ENCODE peak calls at places on chromosomes 4 and X, in ten cellular contexts. N is fibroblast of lung, I is HL-60, Y is stomach, D is pancreas, H is IMR-90, W is sigmoid colon, M is lower lobe of right lung, E is mammary epithelial cell, C is BJ. S is an unnamed sample. For H3K27me3, the result is how much of the 10 kb centered on the place peaks cover.

GRCh38 chr4:153534792-153535629 is 68.9 kb downstream of the TMEM131L start:
- DNase-seq in I (no peak), C (no peak), W (no peak), M (no peak), H (no peak), N (no peak), D (no peak), Y (no peak), E (no peak), S (no peak)

GRCh38 chr4:78480286-78480685 is 71.3 kb upstream of the ANXA3 start:
- DNase-seq in W (no peak), I (no peak), E (no peak), C (no peak), H (no peak), D (no peak), M (no peak), N (no peak), Y (no peak), S (no peak)

GRCh38 chr4:139902328-139903217 is 237.0 kb downstream of the MGST2 start:
- DNase-seq in D (no peak), E (no peak), Y (no peak), N (peak), M (no peak), C (no peak), H (peak), W (no peak), I (no peak), S (peak)

GRCh38 chr4:20341121-20341758 is 89.5 kb downstream of the SLIT2 start:
- DNase-seq in N (no peak), Y (no peak), E (no peak), W (no peak), I (no peak), D (no peak), M (no peak), C (no peak), H (no peak), S (no peak)

GRCh38 chr4:15956179-15956850 is 6.7 kb downstream of the FGFBP2 start:
- DNase-seq in I (peak), C (no peak), N (peak), E (peak), W (peak), D (peak), Y (peak), H (peak), M (peak), S (peak)

GRCh38 chr4:26632916-26633315 is 49.0 kb downstream of the TBC1D19 start:
- DNase-seq in C (peak), E (no peak), I (no peak), M (no peak), W (no peak), H (no peak), D (no peak), N (no peak), Y (no peak), S (no peak)

GRCh38 chrX:9907645-9908387 is 59.3 kb upstream of the CLDN34 start:
- DNase-seq in Y (no peak), W (no peak), M (no peak), C (no peak), D (no peak), E (peak), I (no peak), H (peak), N (peak), S (peak)

GRCh38 chrX:129831486-129831885 is 12.2 kb downstream of the ZDHHC9 start:
- DNase-seq in C (no peak), Y (no peak), W (no peak), M (no peak), N (no peak), H (no peak), E (no peak), I (no peak), D (no peak), S (no peak)

GRCh38 chrX:43677993-43678392 is 21.9 kb downstream of the MAOA start:
- DNase-seq in M (no peak), I (no peak), C (no peak), W (no peak), E (no peak), D (no peak), Y (peak), H (no peak), N (no peak), S (no peak)

GRCh38 chr4:43411226-43411625 is 518.7 kb downstream of the GRXCR1 start:
- DNase-seq in Y (no peak), I (no peak), H (peak), E (no peak), M (no peak), D (no peak), W (no peak), N (peak), C (no peak), S (peak)

GRCh38 chr4:119664168-119664907 is 35.7 kb upstream of the PDE5A start:
- DNase-seq in I (no peak), D (no peak), E (no peak), C (no peak), M (no peak), N (no peak), W (no peak), Y (no peak), H (peak), S (no peak)

GRCh38 chr4:38898245-38898644 is 30.6 kb downstream of the FAM114A1 start:
- DNase-seq in E (no peak), H (no peak), W (no peak), I (no peak), D (no peak), Y (no peak), N (no peak), C (no peak), M (no peak), S (no peak)

GRCh38 chr4:54296548-54297203 is 67.6 kb downstream of the PDGFRA start:
- DNase-seq in W (no peak), E (no peak), N (no peak), I (no peak), H (no peak), C (no peak), M (no peak), Y (no peak), D (no peak), S (no peak)

GRCh38 chr4:65167719-65168118 is 502.6 kb downstream of the EPHA5 start:
- DNase-seq in C (no peak), W (no peak), I (no peak), D (no peak), N (no peak), M (no peak), H (no peak), Y (no peak), E (no peak), S (no peak)

GRCh38 chrX:73812256-73812655 is 249.3 kb downstream of the CHIC1 start:
- DNase-seq in N (no peak), Y (no peak), C (no peak), E (peak), I (no peak), D (no peak), W (no peak), H (no peak), M (no peak), S (peak)

GRCh38 chr4:170231377-170231776 is 141.6 kb upstream of the AADAT start:
- DNase-seq in Y (no peak), I (peak), W (no peak), C (no peak), N (no peak), D (no peak), M (no peak), E (no peak), H (no peak), S (no peak)

GRCh38 chrX:47690175-47690574 is 31.2 kb upstream of the UXT start:
- DNase-seq in H (no peak), C (no peak), W (no peak), E (no peak), N (no peak), M (no peak), I (no peak), Y (no peak), D (no peak), S (no peak)

GRCh38 chr4:154908168-154908567 is 127.1 kb downstream of the RBM46 start:
- DNase-seq in H (no peak), I (no peak), D (no peak), N (no peak), C (no peak), M (no peak), W (no peak), Y (no peak), E (peak), S (peak)

GRCh38 chrX:108053218-108053617 is 8.4 kb downstream of the VSIG1 start:
- DNase-seq in E (no peak), Y (no peak), N (no peak), D (no peak), C (no peak), I (no peak), W (no peak), M (no peak), H (no peak), S (no peak)

GRCh38 chrX:13179100-13179499 is 134.7 kb upstream of the FAM9C start:
- DNase-seq in I (no peak), Y (no peak), C (no peak), N (no peak), M (no peak), D (no peak), W (no peak), H (no peak), E (peak), S (peak)

GRCh38 chr4:114398386-114398785 is 200.2 kb upstream of the UGT8 start:
- DNase-seq in I (no peak), H (no peak), M (no peak), Y (no peak), N (no peak), D (no peak), E (no peak), C (no peak), W (no peak), S (no peak)

GRCh38 chrX:40504801-40505605 is 75.8 kb upstream of the ATP6AP2 start:
- DNase-seq in W (no peak), I (no peak), N (peak), D (no peak), H (peak), C (peak), E (peak), Y (no peak), M (no peak), S (no peak)

GRCh38 chr4:15893967-15894366 is 44.6 kb downstream of the FGFBP1 start:
- DNase-seq in D (no peak), M (no peak), C (peak), Y (no peak), E (peak), N (peak), W (no peak), H (peak), I (no peak), S (peak)

GRCh38 chr4:113760094-113760851 is 1.3 kb downstream of the CAMK2D start:
- DNase-seq in I (no peak), C (no peak), Y (peak), H (peak), W (peak), N (peak), M (peak), D (peak), E (peak), S (peak)

GRCh38 chr4:22695917-22696316 is 3.2 kb downstream of the GBA3 start:
- DNase-seq in H (no peak), E (no peak), I (no peak), W (no peak), N (no peak), C (no peak), M (no peak), Y (no peak), D (no peak), S (no peak)

GRCh38 chr4:146333187-146333894 is 119.0 kb downstream of the REELD1 start:
- DNase-seq in D (no peak), C (peak), W (no peak), H (peak), I (no peak), M (no peak), E (peak), Y (no peak), N (peak), S (peak)

GRCh38 chr4:166092797-166093196 is 219.8 kb downstream of the TLL1 start:
- DNase-seq in I (no peak), M (no peak), H (no peak), N (no peak), D (no peak), Y (no peak), W (no peak), E (no peak), C (no peak), S (peak)

GRCh38 chrX:106039920-106040319 is 1.4 kb upstream of the SERPINA7 start:
- DNase-seq in H (no peak), M (no peak), I (no peak), N (peak), Y (no peak), C (no peak), W (no peak), E (peak), D (no peak), S (peak)

GRCh38 chr4:24988776-24989175 is 42.0 kb downstream of the LGI2 start:
- DNase-seq in I (peak), Y (no peak), E (peak), M (no peak), H (peak), N (peak), C (no peak), D (no peak), W (no peak), S (peak)
- TF ChIP-seq CTCF in I (peak), Y (no peak), E (peak), M (peak), H (peak), N (peak), C (peak), D (no peak), W (no peak), S (peak)

DNA sequence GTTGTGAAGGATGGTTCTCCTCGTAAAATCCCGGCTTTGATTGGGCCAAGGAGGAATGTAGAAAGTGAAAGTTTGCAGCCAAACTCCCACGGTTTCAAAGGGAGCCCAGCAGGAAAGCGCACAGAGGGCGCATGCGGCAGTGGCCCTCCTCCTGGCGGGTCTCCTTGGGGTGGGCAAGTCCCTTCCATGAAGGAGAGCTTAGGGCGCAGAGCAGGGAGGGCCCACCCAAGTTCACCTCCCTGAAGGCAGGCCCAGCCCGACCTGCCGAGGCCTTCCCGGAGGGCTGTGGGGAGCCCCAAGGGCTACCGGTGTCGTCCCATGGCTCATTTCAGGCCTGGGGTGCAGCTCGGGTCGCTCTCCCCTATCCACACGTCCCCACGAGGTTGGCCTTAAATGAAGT is 2.0 kb downstream of the PDZD4 start:
- DNase-seq in C (no peak), I (no peak), Y (no peak), H (no peak), W (peak), M (no peak), N (no peak), E (no peak), D (no peak), S (no peak)
- H3K4me3 ChIP-seq in C (no peak), I (no peak), Y (peak), H (no peak), W (peak), M (peak), N (no peak), E (no peak), D (no peak), S (no peak)

GRCh38 chr4:185018834-185019450 is 652 bp downstream of the HELT start:
- DNase-seq in M (peak), C (no peak), N (no peak), I (no peak), D (no peak), H (no peak), W (no peak), E (peak), Y (no peak), S (no peak)

GRCh38 chr4:185017964-185018772 is at the start of gene HELT:
- DNase-seq in M (no peak), I (no peak), Y (no peak), H (no peak), W (no peak), E (peak), N (no peak), D (no peak), C (no peak), S (no peak)

GRCh38 chr4:185020863-185021761 is 2.8 kb downstream of the HELT start:
- DNase-seq in D (no peak), Y (no peak), I (no peak), E (peak), W (no peak), N (no peak), C (no peak), M (no peak), H (no peak), S (no peak)

GRCh38 chr4:185020293-185020808 is 2.1 kb downstream of the HELT start:
- DNase-seq in C (no peak), W (no peak), E (peak), D (no peak), N (no peak), Y (no peak), I (no peak), M (peak), H (no peak), S (no peak)

DNA sequence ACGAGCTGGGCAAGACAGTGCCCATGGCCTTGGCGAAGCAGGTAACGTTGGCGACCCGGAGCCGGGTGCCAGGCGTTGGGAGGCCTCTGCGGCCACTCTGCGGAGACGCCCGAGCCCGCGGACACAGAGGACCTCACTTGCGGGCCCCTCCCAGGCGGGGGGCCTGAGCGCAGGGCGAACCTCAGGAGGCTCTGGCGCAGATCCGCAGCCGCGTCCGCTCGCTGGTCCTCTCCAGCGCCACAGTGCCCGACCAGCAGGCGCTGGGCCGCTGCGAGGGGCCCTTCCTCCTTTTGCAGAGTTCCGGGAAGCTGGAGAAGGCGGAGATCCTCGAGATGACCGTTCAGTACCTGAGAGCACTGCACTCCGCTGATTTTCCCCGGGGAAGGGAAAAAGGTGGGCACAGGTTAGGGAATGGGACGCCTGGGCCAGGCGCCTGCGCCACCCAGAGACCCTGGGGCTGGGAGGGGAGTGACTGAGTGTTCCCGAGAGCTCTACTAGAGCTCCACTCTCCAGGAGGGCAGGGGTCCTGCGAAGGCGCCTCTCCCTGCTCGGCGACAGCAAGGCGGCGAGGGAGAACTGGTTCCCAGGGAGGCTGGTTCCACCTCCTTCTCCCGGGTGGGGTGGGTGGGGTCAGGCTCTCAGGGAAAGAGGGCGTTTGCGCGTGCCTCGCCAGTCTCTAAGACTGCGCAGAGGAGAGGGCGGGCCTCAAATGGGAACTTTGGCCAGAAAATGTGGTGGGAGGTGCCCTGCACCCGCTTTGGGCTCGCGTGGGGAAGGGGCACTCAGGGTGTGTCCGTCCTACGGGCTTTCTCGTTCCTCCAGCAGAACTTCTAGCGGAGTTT is 1.4 kb downstream of the HELT start:
- DNase-seq in I (no peak), H (no peak), W (no peak), Y (no peak), C (no peak), E (peak), N (no peak), D (no peak), M (no peak), S (no peak)
- H3K27me3 ChIP-seq in I (half or more), H (half or more), W (half or more), Y (half or more), C (under half), E (half or more), N (under half), D (under half), M (half or more), S (half or more)

DNA sequence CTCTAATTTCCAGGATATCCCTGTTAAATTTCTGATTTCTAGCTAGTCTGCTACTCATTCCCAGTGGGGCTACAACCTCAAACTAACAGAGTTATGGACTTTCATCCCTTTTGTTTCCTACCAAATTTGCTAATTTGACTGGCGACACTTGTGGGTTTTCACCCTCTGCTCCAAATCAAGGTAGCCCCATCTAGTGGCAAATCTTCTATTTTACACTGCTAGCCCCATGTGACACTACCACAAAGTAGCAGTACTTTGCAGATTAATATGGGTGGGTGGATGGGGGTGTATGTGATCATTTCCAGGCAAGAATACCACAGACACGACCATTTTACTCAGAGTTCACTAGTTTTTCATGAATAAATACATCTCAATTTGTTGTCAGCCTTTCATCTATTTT is 150.3 kb downstream of the MSL3 start:
- DNase-seq in Y (no peak), I (peak), H (no peak), W (no peak), C (no peak), E (peak), D (no peak), N (peak), M (no peak), S (peak)
- TF ChIP-seq CTCF in Y (no peak), I (peak), H (no peak), W (no peak), C (peak), E (peak), D (no peak), N (peak), M (no peak), S (peak)

GRCh38 chr4:158521490-158522111 is at the start of gene RXFP1:
- DNase-seq in N (no peak), E (no peak), H (no peak), D (no peak), M (no peak), W (no peak), Y (no peak), I (no peak), C (no peak), S (no peak)
- H3K4me3 ChIP-seq in N (no peak), E (no peak), H (no peak), D (no peak), M (peak), W (no peak), Y (no peak), I (peak), C (peak), S (no peak)

DNA sequence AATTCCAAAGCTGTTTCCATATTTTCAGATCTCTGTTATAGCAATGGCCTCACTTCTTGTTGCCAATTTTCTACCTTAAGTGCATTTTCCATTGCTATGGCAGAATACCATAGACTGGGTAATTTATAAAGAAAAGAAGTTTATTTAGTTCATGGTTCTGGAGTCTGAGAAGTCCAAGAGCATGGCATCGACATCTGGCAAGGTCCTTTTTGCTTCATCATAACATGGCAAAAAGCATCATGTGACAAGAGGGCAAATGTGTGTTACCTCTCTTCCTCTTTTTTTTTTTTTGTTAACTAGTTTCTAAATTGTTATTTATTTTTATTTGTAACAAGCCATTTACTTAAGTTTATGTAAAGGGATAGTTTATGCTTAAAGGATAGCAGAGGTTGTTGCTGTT is 45.2 kb upstream of the SYTL5 start:
- DNase-seq in D (no peak), C (no peak), W (no peak), M (no peak), N (no peak), H (no peak), E (no peak), I (no peak), Y (no peak), S (no peak)
- H3K27me3 ChIP-seq in D (under half), C (under half), W (under half), M (under half), N (under half), H (under half), E (under half), I (under half), Y (under half), S (under half)

GRCh38 chrX:46653482-46653881 is 79.9 kb downstream of the CHST7 start:
- DNase-seq in D (no peak), E (no peak), W (no peak), Y (no peak), N (peak), M (peak), C (no peak), H (peak), I (peak), S (peak)
- TF ChIP-seq CTCF in D (no peak), E (peak), W (no peak), Y (no peak), N (no peak), M (peak), C (peak), H (no peak), I (no peak), S (peak)

S was measured in bronchial epithelial cell.